ENCODE peak calls at places on chromosomes 7 and 10, in four cellular contexts. J, V, X and O are unnamed samples.

GRCh38 chr7:91351374-91351773 is 87.1 kb downstream of the FZD1 start:
- DNase-seq in J (no peak), V (no peak), X (peak; percentile 42), O (no peak)

GRCh38 chr7:30702200-30702599 is 19.9 kb upstream of the CRHR2 start:
- DNase-seq in J (no peak), V (no peak), X (no peak), O (no peak)

GRCh38 chr10:5036511-5036910 is 32.9 kb upstream of the AKR1C2 start:
- DNase-seq in J (no peak), V (no peak), X (no peak), O (no peak)

GRCh38 chr7:111362660-111363059 is 199.6 kb downstream of the IMMP2L start:
- DNase-seq in J (no peak), V (no peak), X (peak; percentile 50), O (no peak)

GRCh38 chr10:93138113-93138870 is 64.6 kb downstream of the CYP26A1 start:
- DNase-seq in J (no peak), V (no peak), X (no peak), O (peak; percentile 80)

GRCh38 chr7:79923953-79924352 is 210.7 kb upstream of the GNAI1 start:
- DNase-seq in J (no peak), V (no peak), X (no peak), O (no peak)

GRCh38 chr10:124152139-124152780 is 58.9 kb upstream of the CHST15 start:
- DNase-seq in J (peak; percentile 70), V (no peak), X (peak; percentile 56), O (no peak)

GRCh38 chr7:100476903-100477870 is 1.8 kb downstream of the TSC22D4 start:
- DNase-seq in J (no peak), V (peak; percentile 28), X (no peak), O (no peak)

GRCh38 chr7:120981117-120981516 is 7.4 kb upstream of the CPED1 start:
- DNase-seq in J (no peak), V (no peak), X (no peak), O (no peak)

GRCh38 chr10:71726673-71727428 is 7.3 kb upstream of the C10orf105 start:
- DNase-seq in J (no peak), V (no peak), X (no peak), O (no peak)

GRCh38 chr10:29150010-29150409 is 138.9 kb upstream of the LYZL1 start:
- DNase-seq in J (peak; percentile 71), V (no peak), X (peak; percentile 24), O (no peak)

GRCh38 chr7:133582766-133583523 is 330.1 kb downstream of the EXOC4 start:
- DNase-seq in J (no peak), V (no peak), X (peak; percentile 33), O (no peak)

GRCh38 chr7:3232228-3232627 is 68.8 kb upstream of the SDK1 start:
- DNase-seq in J (no peak), V (no peak), X (peak; percentile 56), O (peak; percentile 19)

GRCh38 chr7:108347616-108348015 is 108.6 kb downstream of the NRCAM start:
- DNase-seq in J (no peak), V (no peak), X (peak; percentile 47), O (no peak)

GRCh38 chr10:27065084-27065483 is 35.2 kb downstream of the ANKRD26 start:
- DNase-seq in J (no peak), V (no peak), X (no peak), O (no peak)

GRCh38 chr10:96587255-96588059 is 645 bp upstream of the TM9SF3 start:
- DNase-seq in J (peak; percentile 78), V (peak; percentile 72), X (peak; percentile 68), O (no peak)

GRCh38 chr7:32045228-32045627 is 25.0 kb downstream of the PDE1C start:
- DNase-seq in J (no peak), V (no peak), X (no peak), O (no peak)

GRCh38 chr7:8210845-8211724 is 50.9 kb downstream of the ICA1 start:
- DNase-seq in J (no peak), V (no peak), X (no peak), O (no peak)

GRCh38 chr10:95792874-95793285 is 36.9 kb downstream of the ENTPD1 start:
- DNase-seq in J (no peak), V (no peak), X (peak; percentile 67), O (no peak)

GRCh38 chr10:97542169-97543024 is 30.2 kb upstream of the ANKRD2 start:
- DNase-seq in J (peak; percentile 84), V (peak; percentile 90), X (peak; percentile 90), O (no peak)

GRCh38 chr10:129774736-129775401 is 189.2 kb downstream of the EBF3 start:
- DNase-seq in J (no peak), V (peak; percentile 8), X (no peak), O (no peak)

GRCh38 chr10:60203993-60204618 is 185.6 kb downstream of the ANK3 start:
- DNase-seq in J (no peak), V (no peak), X (peak; percentile 17), O (no peak)

GRCh38 chr7:154474903-154475520 is 422.8 kb downstream of the DPP6 start:
- DNase-seq in J (no peak), V (no peak), X (no peak), O (no peak)

GRCh38 chr7:116354546-116355422 is 144.4 kb downstream of the TES start:
- DNase-seq in J (peak; percentile 84), V (peak; percentile 74), X (peak; percentile 99), O (no peak)

GRCh38 chr10:32039745-32040144 is 16.5 kb downstream of the KIF5B start:
- DNase-seq in J (no peak), V (no peak), X (no peak), O (no peak)

GRCh38 chr10:31153692-31154091 is 122.0 kb upstream of the ZNF438 start:
- DNase-seq in J (no peak), V (no peak), X (no peak), O (no peak)

GRCh38 chr10:12656518-12657142 is 307.3 kb downstream of the CAMK1D start:
- DNase-seq in J (no peak), V (no peak), X (peak; percentile 47), O (no peak)

GRCh38 chr7:1669954-1670893 is at the start of gene ELFN1:
- DNase-seq in J (peak; percentile 24), V (no peak), X (no peak), O (no peak)

GRCh38 chr10:11446895-11447294 is 164.6 kb downstream of the USP6NL start:
- DNase-seq in J (no peak), V (no peak), X (no peak), O (peak; percentile 72)

GRCh38 chr10:77539147-77539935 is 98.3 kb downstream of the KCNMA1 start:
- DNase-seq in J (no peak), V (no peak), X (no peak), O (no peak)

GRCh38 chr7:130332259-130333053 is 12.2 kb upstream of the CPA5 start:
- DNase-seq in J (no peak), V (no peak), X (no peak), O (no peak)

GRCh38 chr10:84537447-84537931 is 209.1 kb downstream of the CCSER2 start:
- DNase-seq in J (peak; percentile 68), V (peak; percentile 33), X (peak; percentile 56), O (no peak)

GRCh38 chr10:61967298-61967697 is 65.8 kb downstream of the ARID5B start:
- DNase-seq in J (no peak), V (no peak), X (no peak), O (no peak)

GRCh38 chr7:132881317-132881716 is 200.6 kb downstream of the CHCHD3 start:
- DNase-seq in J (no peak), V (no peak), X (no peak), O (no peak)

GRCh38 chr7:137994091-137994688 is 7.7 kb downstream of the CREB3L2 start:
- DNase-seq in J (no peak), V (no peak), X (no peak), O (no peak)

GRCh38 chr7:149741629-149742028 is 31.8 kb downstream of the ZNF467 start:
- DNase-seq in J (no peak), V (no peak), X (no peak), O (no peak)

GRCh38 chr10:129391464-129391863 is 75.6 kb upstream of the MGMT start:
- DNase-seq in J (no peak), V (no peak), X (no peak), O (no peak)